ENCODE peak calls at places on chromosomes 6 and 20, in ten cellular contexts. C is kidney; V is effector memory CD4-positive, alpha-beta T cell; P is PC-9; D is K562; G is psoas muscle; F is CD4-positive, CD25-positive, alpha-beta regulatory T cell; K is transverse colon; Q is heart left ventricle; X is CD8-positive, alpha-beta T cell. Y is an unnamed sample.

GRCh38 chr6:30719356-30719755 is 796 bp upstream of the TUBB start:
- DNase-seq in K (no peak), D (no peak), V (no peak), G (no peak), X (no peak), F (no peak), C (peak; percentile 32), P (no peak), Q (no peak), Y (no peak)

GRCh38 chr20:62282877-62283503 is 19.8 kb upstream of the ADRM1 start:
- DNase-seq in G (peak; percentile 78), P (no peak), V (no peak), C (peak; percentile 88), Q (peak; percentile 83), F (no peak), K (no peak), X (no peak), D (no peak), Y (no peak)

GRCh38 chr6:167683028-167683862 is 143.5 kb upstream of the AFDN start:
- DNase-seq in X (no peak), G (peak; percentile 50), P (peak; percentile 12), C (peak; percentile 85), Q (no peak), F (no peak), V (no peak), K (peak; percentile 71), D (no peak), Y (no peak)

GRCh38 chr6:38722727-38723334 is 7.7 kb downstream of the DNAH8 start:
- DNase-seq in V (no peak), D (peak; percentile 87), P (no peak), G (no peak), Q (no peak), X (no peak), F (no peak), K (no peak), C (no peak), Y (no peak)

GRCh38 chr6:16243055-16243454 is 4.7 kb downstream of the GMPR start:
- DNase-seq in K (no peak), G (no peak), D (no peak), C (no peak), P (no peak), X (no peak), F (no peak), Q (no peak), V (no peak), Y (no peak)

GRCh38 chr6:130382872-130383490 is 17.2 kb downstream of the TMEM200A start:
- DNase-seq in P (no peak), D (no peak), K (no peak), C (no peak), V (no peak), X (no peak), Q (no peak), G (no peak), F (no peak), Y (no peak)

GRCh38 chr6:53518862-53519261 is 26.0 kb downstream of the GCLC start:
- DNase-seq in G (no peak), Q (no peak), K (no peak), V (no peak), D (no peak), P (no peak), C (no peak), X (no peak), F (no peak), Y (no peak)

GRCh38 chr6:160170018-160170680 is 48.5 kb downstream of the SLC22A1 start:
- DNase-seq in V (no peak), G (no peak), X (no peak), Q (no peak), D (no peak), F (no peak), K (no peak), P (no peak), C (no peak), Y (no peak)

GRCh38 chr6:141123084-141123483 is 1009.6 kb upstream of the GJE1 start:
- DNase-seq in D (no peak), G (no peak), P (no peak), C (no peak), K (no peak), Q (no peak), X (no peak), V (no peak), F (no peak), Y (no peak)

GRCh38 chr6:106783631-106784566 is 154.5 kb downstream of the QRSL1 start:
- DNase-seq in Q (no peak), F (no peak), C (no peak), X (no peak), K (no peak), D (no peak), G (no peak), P (peak; percentile 45), V (no peak), Y (no peak)

DNA sequence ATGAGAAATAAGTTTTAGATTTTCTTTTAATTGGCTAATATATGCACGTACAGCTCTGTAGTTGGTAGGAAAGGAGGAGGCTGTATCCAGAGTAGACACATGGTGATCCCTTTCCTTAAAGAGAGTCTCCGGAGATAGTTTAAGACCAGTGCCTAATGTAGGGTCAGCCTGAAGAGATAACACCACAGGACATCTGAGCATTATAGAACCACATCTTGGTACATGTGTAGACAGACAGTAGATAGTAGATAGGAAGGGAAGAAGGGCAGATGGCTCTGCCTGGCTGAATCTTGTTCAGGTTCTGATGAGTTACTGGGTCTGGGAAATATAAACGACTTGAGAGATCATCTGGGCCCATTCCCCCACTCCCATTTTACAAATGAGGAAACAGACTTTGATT is 18.5 kb downstream of the CHMP4B start:
- DNase-seq in V (no peak), K (no peak), D (peak; percentile 37), P (no peak), F (no peak), Q (no peak), G (no peak), C (no peak), X (no peak), Y (no peak)
- H3K4me1 ChIP-seq in V (no peaks in the 10 kb centered on the region), K (peaks cover 97% of the 10 kb centered on the region), D (peaks cover 20% of the 10 kb centered on the region), P (peaks cover 17% of the 10 kb centered on the region), F (peaks cover 4% of the 10 kb centered on the region), Q (peaks cover 95% of the 10 kb centered on the region), G (peaks cover 85% of the 10 kb centered on the region), C (peaks cover 48% of the 10 kb centered on the region), X (peaks cover 26% of the 10 kb centered on the region), Y (peaks cover 38% of the 10 kb centered on the region)

DNA sequence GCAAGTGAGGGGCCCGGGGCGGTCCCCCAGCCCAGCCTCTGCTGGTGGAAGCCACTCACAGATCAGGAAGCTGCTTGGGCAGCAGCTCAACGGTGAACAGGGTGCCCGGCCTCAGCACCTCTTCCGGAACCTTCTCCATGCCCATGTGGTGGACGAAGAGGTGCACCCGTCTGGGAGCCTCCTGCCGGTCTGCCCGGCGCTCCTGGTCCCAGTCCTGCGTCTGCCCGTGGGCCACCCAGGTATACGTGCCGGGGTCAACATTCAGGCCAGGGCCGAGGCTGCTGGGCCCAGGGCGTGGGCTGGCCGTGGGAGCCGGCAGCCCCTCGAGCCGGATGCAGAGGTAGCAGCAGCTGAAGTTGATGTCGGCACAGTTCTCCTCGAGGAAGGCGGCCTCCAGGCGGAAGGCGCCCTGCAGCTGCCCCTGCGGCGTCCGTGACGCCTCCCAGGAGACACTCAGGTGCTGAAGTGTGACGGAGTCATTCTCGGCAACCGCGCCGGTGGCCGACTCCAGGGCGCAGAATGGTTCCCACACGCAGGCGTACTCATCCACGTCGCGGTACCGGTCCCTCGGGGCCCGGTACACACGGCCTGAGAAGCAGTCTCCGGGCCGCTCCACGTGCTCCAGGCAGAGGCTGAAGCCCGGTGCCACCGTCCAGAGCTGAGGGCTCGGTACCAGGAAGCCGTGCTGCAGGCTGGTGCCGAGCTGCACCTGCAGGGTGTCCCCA is 8.7 kb downstream of the FNDC11 start:
- DNase-seq in P (no peak), D (no peak), V (no peak), Q (no peak), X (no peak), C (no peak), F (no peak), G (no peak), K (no peak), Y (no peak)
- H3K36me3 ChIP-seq in P (no peaks in the 10 kb centered on the region), D (no peaks in the 10 kb centered on the region), V (peaks cover 48% of the 10 kb centered on the region), Q (peaks cover 43% of the 10 kb centered on the region), X (peaks cover 13% of the 10 kb centered on the region), C (peaks cover 3% of the 10 kb centered on the region), F (peaks cover 31% of the 10 kb centered on the region), G (peaks cover 18% of the 10 kb centered on the region), K (no peaks in the 10 kb centered on the region), Y (no peaks in the 10 kb centered on the region)

GRCh38 chr20:45998337-45998736 is 10.4 kb upstream of the MMP9 start:
- DNase-seq in V (no peak), P (no peak), D (no peak), X (no peak), C (peak; percentile 2), K (no peak), F (no peak), G (no peak), Q (no peak), Y (no peak)
- H3K27ac ChIP-seq in V (no peak overlapping the region), P (no peak overlapping the region), D (no peak overlapping the region), X (no peak overlapping the region), C (no peak overlapping the region), K (no peak overlapping the region), F (no peak overlapping the region), G (no peak overlapping the region), Q (no peak overlapping the region), Y (no peak overlapping the region)

GRCh38 chr20:38725458-38725958 is 1.2 kb downstream of the SLC32A1 start:
- DNase-seq in P (no peak), G (no peak), D (no peak), Q (no peak), F (no peak), C (no peak), K (no peak), X (no peak), V (no peak), Y (no peak)

GRCh38 chr20:38727602-38728236 is 3.4 kb downstream of the SLC32A1 start:
- DNase-seq in K (no peak), Q (no peak), P (no peak), F (peak; percentile 32), V (no peak), G (no peak), D (no peak), C (no peak), X (no peak), Y (no peak)

GRCh38 chr20:38728237-38728761 is 4.0 kb downstream of the SLC32A1 start:
- DNase-seq in F (no peak), P (no peak), V (no peak), K (no peak), Q (no peak), C (no peak), D (no peak), G (no peak), X (no peak), Y (no peak)

GRCh38 chr20:38725959-38726848 is 1.9 kb downstream of the SLC32A1 start:
- DNase-seq in K (peak; percentile 29), P (peak; percentile 44), G (no peak), Q (no peak), V (no peak), F (peak; percentile 46), X (peak; percentile 60), C (no peak), D (peak; percentile 74), Y (peak; percentile 14)

DNA sequence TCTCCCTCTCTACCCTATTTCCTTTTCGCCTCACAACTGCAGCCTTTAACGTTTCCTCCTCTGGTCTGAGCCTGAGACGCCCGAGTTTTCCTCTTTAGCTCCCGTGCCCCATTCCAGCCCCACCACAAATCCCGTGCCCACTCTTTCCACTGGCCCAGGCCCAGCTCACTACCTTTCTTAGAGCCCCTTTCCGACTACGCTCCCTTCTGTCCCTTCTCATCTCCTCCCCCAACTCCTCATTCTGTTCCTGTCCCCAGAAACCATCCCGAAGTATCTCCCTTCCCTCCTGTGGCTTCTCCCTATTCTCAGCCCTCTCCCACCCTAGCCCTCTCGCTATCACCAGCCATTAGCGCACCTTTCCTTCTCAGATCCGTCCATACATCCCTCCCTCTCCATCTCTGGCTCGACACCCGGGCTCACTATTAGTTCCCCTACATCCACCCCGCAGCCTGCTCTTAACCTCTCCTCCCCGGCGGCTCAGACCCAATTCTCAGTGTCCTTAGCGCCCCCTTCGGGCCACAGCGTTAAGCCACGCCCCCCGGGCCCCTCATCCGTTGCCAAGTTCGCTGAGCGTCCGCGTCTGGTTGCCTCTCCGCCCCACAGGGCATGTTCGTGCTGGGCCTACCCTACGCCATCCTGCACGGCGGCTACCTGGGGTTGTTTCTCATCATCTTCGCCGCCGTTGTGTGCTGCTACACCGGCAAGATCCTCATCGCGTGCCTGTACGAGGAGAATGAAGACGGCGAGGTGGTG is 2.7 kb downstream of the SLC32A1 start:
- DNase-seq in Q (no peak), K (no peak), V (peak; percentile 12), D (peak; percentile 73), G (no peak), P (no peak), X (no peak), F (peak; percentile 62), C (no peak), Y (peak; percentile 33)
- H3K4me1 ChIP-seq in Q (peaks cover 80% of the 10 kb centered on the region), K (peaks cover 8% of the 10 kb centered on the region), V (peaks cover 61% of the 10 kb centered on the region), D (peaks cover 8% of the 10 kb centered on the region), G (peaks cover 5% of the 10 kb centered on the region), P (no peaks in the 10 kb centered on the region), X (peaks cover 61% of the 10 kb centered on the region), F (peaks cover 77% of the 10 kb centered on the region), C (peaks cover 7% of the 10 kb centered on the region), Y (peaks cover 65% of the 10 kb centered on the region)

Y was measured in CD8-positive, alpha-beta memory T cell.